ENCODE peak calls at places on chromosome 3, in seven cellular contexts. G, R, U, V, E, F and L are unnamed samples.

GRCh38 chr3:124263168-124263567 is 271.2 kb upstream of the ROPN1 start:
- DNase-seq in G (no peak), R (no peak), U (no peak), V (no peak), E (no peak), F (no peak), L (no peak)

GRCh38 chr3:28916713-28917499 is 364.0 kb upstream of the RBMS3 start:
- DNase-seq in G (peak), R (peak), U (no peak), V (no peak), E (peak), F (no peak), L (peak)

GRCh38 chr3:64900220-64900619 is 212.4 kb upstream of the ADAMTS9 start:
- DNase-seq in G (no peak), R (no peak), U (no peak), V (no peak), E (no peak), F (no peak), L (no peak)

GRCh38 chr3:52237659-52238172 is 1.2 kb downstream of the TWF2 start:
- DNase-seq in G (peak), R (no peak), U (peak), V (peak), E (no peak), F (no peak), L (no peak)

GRCh38 chr3:157769378-157769777 is 266.2 kb upstream of the VEPH1 start:
- DNase-seq in G (no peak), R (no peak), U (no peak), V (no peak), E (no peak), F (no peak), L (no peak)

GRCh38 chr3:195150194-195151118 is 120.5 kb downstream of the XXYLT1 start:
- DNase-seq in G (peak), R (no peak), U (no peak), V (peak), E (peak), F (no peak), L (no peak)

GRCh38 chr3:117820900-117821299 is 1111.3 kb downstream of the TUSC7 start:
- DNase-seq in G (no peak), R (no peak), U (no peak), V (no peak), E (no peak), F (no peak), L (no peak)

GRCh38 chr3:2810723-2811122 is 299.5 kb downstream of the IL5RA start:
- DNase-seq in G (no peak), R (no peak), U (no peak), V (no peak), E (no peak), F (no peak), L (no peak)

GRCh38 chr3:38585791-38586420 is 63.6 kb downstream of the SCN5A start:
- DNase-seq in G (no peak), R (no peak), U (no peak), V (no peak), E (no peak), F (no peak), L (no peak)

GRCh38 chr3:155185623-155186022 is 105.5 kb downstream of the MME start:
- DNase-seq in G (no peak), R (peak), U (no peak), V (no peak), E (no peak), F (no peak), L (no peak)

GRCh38 chr3:177751770-177752169 is 554.5 kb upstream of the TBL1XR1 start:
- DNase-seq in G (no peak), R (no peak), U (no peak), V (no peak), E (no peak), F (no peak), L (no peak)

GRCh38 chr3:171284308-171285075 is 175.7 kb downstream of the TNIK start:
- DNase-seq in G (peak), R (no peak), U (peak), V (no peak), E (peak), F (no peak), L (peak)

GRCh38 chr3:13750731-13751130 is 129.1 kb downstream of the WNT7A start:
- DNase-seq in G (no peak), R (no peak), U (no peak), V (no peak), E (no peak), F (no peak), L (no peak)

GRCh38 chr3:11637901-11638668 is 5.6 kb downstream of the VGLL4 start:
- DNase-seq in G (peak), R (no peak), U (no peak), V (no peak), E (no peak), F (no peak), L (no peak)

GRCh38 chr3:160831411-160831810 is 75.4 kb downstream of the PPM1L start:
- DNase-seq in G (no peak), R (no peak), U (no peak), V (no peak), E (no peak), F (no peak), L (no peak)

GRCh38 chr3:142863010-142863787 is 25.7 kb downstream of the PCOLCE2 start:
- DNase-seq in G (no peak), R (peak), U (no peak), V (no peak), E (no peak), F (no peak), L (no peak)

GRCh38 chr3:48919215-48920138 is 835 bp downstream of the ARIH2 start:
- DNase-seq in G (peak), R (no peak), U (peak), V (peak), E (no peak), F (peak), L (no peak)

GRCh38 chr3:157534725-157535161 is 31.5 kb upstream of the VEPH1 start:
- DNase-seq in G (no peak), R (no peak), U (no peak), V (peak), E (no peak), F (no peak), L (no peak)

GRCh38 chr3:152320201-152320617 is 51.5 kb downstream of the MBNL1 start:
- DNase-seq in G (peak), R (no peak), U (no peak), V (peak), E (no peak), F (no peak), L (no peak)

GRCh38 chr3:14837188-14837587 is 18.4 kb downstream of the FGD5 start:
- DNase-seq in G (no peak), R (no peak), U (no peak), V (no peak), E (no peak), F (no peak), L (no peak)

GRCh38 chr3:56257826-56258225 is 210.4 kb downstream of the ERC2 start:
- DNase-seq in G (no peak), R (no peak), U (no peak), V (no peak), E (no peak), F (no peak), L (no peak)

GRCh38 chr3:3631114-3631513 is 168.1 kb upstream of the LRRN1 start:
- DNase-seq in G (no peak), R (no peak), U (no peak), V (no peak), E (no peak), F (no peak), L (no peak)

GRCh38 chr3:24947103-24947502 is 452.5 kb upstream of the THRB start:
- DNase-seq in G (no peak), R (no peak), U (no peak), V (no peak), E (no peak), F (no peak), L (no peak)

GRCh38 chr3:59660852-59661624 is 611.2 kb upstream of the CFAP20DC start:
- DNase-seq in G (no peak), R (no peak), U (no peak), V (no peak), E (no peak), F (no peak), L (no peak)

GRCh38 chr3:187946981-187947380 is 201.7 kb upstream of the BCL6 start:
- DNase-seq in G (no peak), R (no peak), U (no peak), V (no peak), E (no peak), F (no peak), L (no peak)

GRCh38 chr3:154835638-154836037 is 244.5 kb upstream of the MME start:
- DNase-seq in G (no peak), R (no peak), U (no peak), V (no peak), E (no peak), F (no peak), L (no peak)

GRCh38 chr3:157865449-157865862 is 240.8 kb downstream of the SHOX2 start:
- DNase-seq in G (no peak), R (peak), U (peak), V (peak), E (peak), F (peak), L (peak)

GRCh38 chr3:20125912-20126311 is 60.1 kb downstream of the SGO1 start:
- DNase-seq in G (no peak), R (no peak), U (no peak), V (no peak), E (no peak), F (no peak), L (peak)

GRCh38 chr3:127073931-127074820 is 91.3 kb downstream of the PLXNA1 start:
- DNase-seq in G (peak), R (no peak), U (no peak), V (no peak), E (no peak), F (no peak), L (no peak)

GRCh38 chr3:50237133-50237651 is 1.2 kb downstream of the GNAI2 start:
- DNase-seq in G (peak), R (no peak), U (no peak), V (peak), E (no peak), F (no peak), L (no peak)
- TF ChIP-seq YY1 in G (no peak), R (no peak), U (no peak), V (peak), E (no peak), F (no peak), L (peak)

DNA sequence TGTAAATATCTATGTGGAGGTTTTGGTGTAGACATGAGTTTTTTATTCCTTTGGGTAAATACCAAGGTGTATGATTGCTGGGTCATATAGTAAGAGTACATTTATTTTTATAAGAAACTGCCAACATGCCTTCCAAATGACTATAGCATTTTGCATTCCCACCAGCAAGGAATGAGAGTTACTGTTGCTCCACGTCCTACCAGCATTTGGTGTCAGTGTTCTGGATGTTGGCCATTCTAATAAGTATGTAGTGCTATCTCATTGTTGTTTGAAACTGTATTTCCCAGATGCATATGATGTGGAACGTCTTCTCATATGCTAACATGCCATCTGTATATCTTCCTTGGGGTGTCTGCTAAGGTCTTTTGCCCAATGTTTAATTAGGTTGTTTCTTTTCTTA is 38.7 kb downstream of the LHFPL4 start:
- DNase-seq in G (no peak), R (no peak), U (no peak), V (no peak), E (no peak), F (no peak), L (no peak)
- TF ChIP-seq YY1 in G (no peak), R (no peak), U (no peak), V (no peak), E (no peak), F (no peak), L (no peak)

DNA sequence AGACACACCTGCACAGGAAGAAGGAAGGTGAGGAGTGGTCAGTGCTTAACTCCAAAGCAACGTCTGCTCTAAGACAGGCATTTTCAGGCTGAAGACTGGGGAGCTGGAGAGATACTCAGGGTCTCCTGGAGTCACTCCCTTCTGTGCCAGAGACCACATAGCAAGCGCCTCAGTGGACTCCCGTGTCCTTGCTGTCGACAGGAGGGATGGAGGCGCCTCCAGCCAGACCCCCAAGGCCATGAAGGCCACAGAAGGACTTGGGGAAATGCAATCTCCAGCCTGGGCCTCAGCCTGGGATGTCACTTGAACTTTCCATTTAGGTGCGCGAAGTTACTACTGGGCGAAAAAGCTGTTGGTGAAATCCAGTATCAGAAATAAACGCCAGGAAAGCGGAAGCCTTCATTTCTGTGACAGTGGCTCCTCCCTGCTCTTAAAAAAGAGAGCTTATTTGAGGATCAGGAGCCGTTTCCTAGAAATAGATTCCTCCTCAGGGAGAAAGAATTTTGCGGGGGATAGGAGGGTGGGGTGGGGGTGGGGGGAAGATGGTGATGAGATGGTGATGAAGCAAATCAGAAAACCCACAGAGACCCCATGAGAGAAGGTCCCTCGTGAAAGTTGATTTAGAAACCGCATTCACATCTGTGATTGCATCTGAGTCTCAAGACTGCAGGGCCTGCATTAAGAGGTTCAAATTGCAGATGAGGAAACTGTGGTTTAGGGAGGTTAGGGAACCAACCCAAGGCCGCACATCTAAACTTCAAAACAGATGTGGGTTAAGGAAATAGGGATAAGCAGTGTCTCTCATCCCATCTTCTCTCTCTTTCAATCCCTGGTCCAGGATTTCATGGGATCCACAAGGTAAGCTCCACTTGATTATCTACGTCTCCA is 78.8 kb downstream of the ATP2B2 start:
- DNase-seq in G (no peak), R (no peak), U (no peak), V (no peak), E (no peak), F (no peak), L (no peak)
- TF ChIP-seq YY1 in G (no peak), R (no peak), U (no peak), V (no peak), E (no peak), F (no peak), L (no peak)

GRCh38 chr3:65975031-65975430 is 63.7 kb downstream of the MAGI1 start:
- DNase-seq in G (no peak), R (no peak), U (no peak), V (no peak), E (no peak), F (no peak), L (no peak)

GRCh38 chr3:65979152-65979551 is 59.6 kb downstream of the MAGI1 start:
- DNase-seq in G (no peak), R (no peak), U (no peak), V (no peak), E (no peak), F (no peak), L (no peak)

GRCh38 chr3:65978116-65978515 is 60.6 kb downstream of the MAGI1 start:
- DNase-seq in G (no peak), R (no peak), U (no peak), V (no peak), E (no peak), F (no peak), L (no peak)

GRCh38 chr3:65974505-65974904 is 64.2 kb downstream of the MAGI1 start:
- DNase-seq in G (no peak), R (no peak), U (no peak), V (no peak), E (no peak), F (no peak), L (no peak)

GRCh38 chr3:65979731-65980130 is 59.0 kb downstream of the MAGI1 start:
- DNase-seq in G (no peak), R (no peak), U (no peak), V (no peak), E (no peak), F (no peak), L (no peak)
- TF ChIP-seq YY1 in G (no peak), R (no peak), U (no peak), V (no peak), E (no peak), F (no peak), L (no peak)

DNA sequence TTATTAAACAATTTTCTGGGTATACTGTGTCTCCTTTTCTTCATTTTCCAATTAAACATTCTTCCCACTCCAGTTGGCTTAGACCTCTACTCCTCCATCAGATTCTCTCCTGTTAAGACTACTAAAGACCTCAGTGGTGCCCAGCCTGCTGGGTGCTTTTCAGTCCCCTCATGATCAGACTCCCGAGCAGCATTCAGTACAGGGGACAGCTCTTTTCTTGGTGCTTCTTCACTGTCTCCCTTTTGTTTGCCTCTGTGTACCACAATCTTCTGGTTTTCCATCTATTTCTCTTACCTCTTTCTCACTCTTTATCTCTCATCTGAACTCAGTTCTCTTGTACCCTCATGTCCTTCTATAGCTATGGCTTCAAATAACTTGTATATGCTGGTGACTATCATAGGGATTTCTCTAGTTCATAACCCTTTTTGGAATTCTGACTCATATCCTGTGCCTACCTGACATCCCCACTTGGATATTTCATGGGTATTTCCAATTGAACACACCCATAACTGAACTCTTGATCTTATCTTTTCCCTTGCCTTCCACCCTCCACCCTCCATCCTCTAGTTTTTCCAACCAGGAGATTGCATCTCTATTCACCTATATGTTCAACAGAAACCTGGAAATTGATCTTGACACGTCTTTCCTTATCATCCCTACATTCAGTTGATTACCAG is 55.6 kb upstream of the ABHD10 start:
- DNase-seq in G (no peak), R (no peak), U (peak), V (no peak), E (no peak), F (no peak), L (no peak)
- TF ChIP-seq YY1 in G (no peak), R (no peak), U (peak), V (no peak), E (no peak), F (no peak), L (no peak)

GRCh38 chr3:134897391-134898131 is 102.5 kb downstream of the EPHB1 start:
- DNase-seq in G (no peak), R (no peak), U (no peak), V (no peak), E (no peak), F (no peak), L (no peak)
- TF ChIP-seq YY1 in G (no peak), R (no peak), U (no peak), V (no peak), E (no peak), F (no peak), L (no peak)